ENCODE peak calls at places on chromosomes 16 and 17, in four cellular contexts. Y is neuronal stem cell, J is H1, K is trophoblast cell. M is an unnamed sample.

GRCh38 chr17:77131919-77132318 is 8.8 kb upstream of the SEC14L1 start:
- DNase-seq in Y (no peak), J (no peak), K (peak), M (peak)

GRCh38 chr17:34201225-34201624 is 53.9 kb upstream of the CCL2 start:
- DNase-seq in Y (no peak), J (no peak), K (no peak), M (no peak)

GRCh38 chr16:30041841-30042240 is 10.8 kb upstream of the TLCD3B start:
- DNase-seq in Y (no peak), J (no peak), K (no peak), M (peak)

GRCh38 chr17:19448341-19449268 is 37.6 kb downstream of the RNF112 start:
- DNase-seq in Y (no peak), J (no peak), K (peak), M (peak)

GRCh38 chr17:31533546-31534155 is 142.2 kb downstream of the RAB11FIP4 start:
- DNase-seq in Y (peak), J (peak), K (peak), M (peak)

GRCh38 chr17:34370997-34371395 is 8.0 kb upstream of the CCL1 start:
- DNase-seq in Y (no peak), J (no peak), K (no peak), M (no peak)

GRCh38 chr17:75064867-75065561 is 18.0 kb downstream of the KCTD2 start:
- DNase-seq in Y (no peak), J (no peak), K (no peak), M (no peak)

GRCh38 chr17:73516356-73516755 is 127.9 kb downstream of the SDK2 start:
- DNase-seq in Y (no peak), J (no peak), K (no peak), M (no peak)

GRCh38 chr17:51120357-51120738 is 320 bp downstream of the SPAG9 start:
- DNase-seq in Y (no peak), J (no peak), K (peak), M (no peak)

GRCh38 chr17:7204335-7204734 is 15.3 kb downstream of the DLG4 start:
- DNase-seq in Y (no peak), J (no peak), K (no peak), M (no peak)

GRCh38 chr17:927611-928461 is 51.7 kb downstream of the NXN start:
- DNase-seq in Y (no peak), J (no peak), K (peak), M (peak)

GRCh38 chr17:2337152-2337810 is at the start of gene SGSM2:
- DNase-seq in Y (peak), J (no peak), K (no peak), M (peak)

GRCh38 chr16:65889533-65889966 is 476.9 kb upstream of the CDH5 start:
- DNase-seq in Y (no peak), J (no peak), K (no peak), M (no peak)

GRCh38 chr16:31085371-31085770 is 3.4 kb downstream of the PRSS53 start:
- DNase-seq in Y (no peak), J (no peak), K (no peak), M (no peak)

GRCh38 chr16:2774161-2774891 is 2.8 kb downstream of the ELOB start:
- DNase-seq in Y (no peak), J (no peak), K (no peak), M (no peak)

GRCh38 chr16:85626191-85626951 is 13.2 kb downstream of the GSE1 start:
- DNase-seq in Y (peak), J (peak), K (no peak), M (peak)

GRCh38 chr17:38706625-38707298 is 1.7 kb downstream of the MLLT6 start:
- DNase-seq in Y (no peak), J (peak), K (peak), M (peak)

GRCh38 chr17:41909088-41909487 is 9.7 kb downstream of the ACLY start:
- DNase-seq in Y (no peak), J (no peak), K (no peak), M (no peak)

GRCh38 chr16:3788711-3789374 is 71.5 kb upstream of the TRAP1 start:
- DNase-seq in Y (no peak), J (no peak), K (no peak), M (no peak)

GRCh38 chr16:11181889-11182279 is 74.1 kb downstream of the SOCS1 start:
- DNase-seq in Y (no peak), J (no peak), K (no peak), M (no peak)

GRCh38 chr16:83205896-83206295 is 579.1 kb downstream of the CDH13 start:
- DNase-seq in Y (no peak), J (no peak), K (no peak), M (no peak)

GRCh38 chr16:11386791-11387546 is 41.7 kb downstream of the RMI2 start:
- DNase-seq in Y (peak), J (peak), K (no peak), M (peak)

GRCh38 chr17:72145972-72146755 is 25.3 kb downstream of the SOX9 start:
- DNase-seq in Y (no peak), J (no peak), K (no peak), M (no peak)

GRCh38 chr17:77364941-77365583 is 224.3 kb downstream of the SEC14L1 start:
- DNase-seq in Y (no peak), J (no peak), K (no peak), M (no peak)

GRCh38 chr17:41415833-41416335 is 8.5 kb downstream of the KRT37 start:
- DNase-seq in Y (no peak), J (no peak), K (peak), M (peak)

GRCh38 chr17:62963296-62963695 is 2.7 kb upstream of the TANC2 start:
- DNase-seq in Y (no peak), J (no peak), K (peak), M (peak)

GRCh38 chr17:52027620-52028019 is 130.9 kb downstream of the CA10 start:
- DNase-seq in Y (no peak), J (no peak), K (peak), M (peak)

GRCh38 chr17:45256114-45256966 is 5.6 kb downstream of the SPATA32 start:
- DNase-seq in Y (no peak), J (no peak), K (no peak), M (no peak)

GRCh38 chr17:9072626-9073339 is 51.5 kb downstream of the NTN1 start:
- DNase-seq in Y (no peak), J (no peak), K (no peak), M (no peak)

DNA sequence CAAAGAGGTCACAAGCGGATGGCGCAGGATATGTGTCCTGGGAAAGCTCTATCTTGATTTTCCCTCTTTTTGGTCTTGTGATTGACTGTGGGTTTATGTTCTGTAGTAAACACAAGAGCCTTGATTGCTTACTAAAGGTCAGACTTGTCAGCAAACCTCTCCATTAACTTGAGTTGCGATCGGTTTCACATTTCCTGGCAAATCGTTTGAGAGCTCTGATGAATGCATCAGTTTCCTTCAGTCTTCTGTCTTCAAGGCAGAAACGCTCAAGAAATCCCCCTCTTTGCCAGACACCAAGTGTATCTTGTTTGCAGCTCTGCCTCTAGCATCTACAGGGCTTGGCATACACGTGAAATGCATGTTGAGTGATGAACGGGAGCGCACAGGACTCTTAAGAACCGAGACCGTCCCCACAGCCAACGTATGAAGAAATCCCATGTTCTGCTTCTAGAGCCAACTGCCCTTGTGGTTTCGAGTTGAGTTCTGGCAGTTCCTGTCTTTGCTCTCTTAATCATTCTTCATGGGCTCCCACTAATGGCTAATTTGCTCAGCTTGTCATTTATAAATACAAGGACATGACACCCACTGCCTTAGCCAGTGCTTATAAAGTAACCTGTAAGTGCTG is 143.3 kb downstream of the PITPNC1 start:
- DNase-seq in Y (no peak), J (no peak), K (no peak), M (peak)
- H2BK12ac ChIP-seq in Y (no peak), J (peak), K (no peak), M (no peak)

GRCh38 chr16:51067352-51067751 is 83.7 kb downstream of the SALL1 start:
- DNase-seq in Y (no peak), J (no peak), K (no peak), M (no peak)

DNA sequence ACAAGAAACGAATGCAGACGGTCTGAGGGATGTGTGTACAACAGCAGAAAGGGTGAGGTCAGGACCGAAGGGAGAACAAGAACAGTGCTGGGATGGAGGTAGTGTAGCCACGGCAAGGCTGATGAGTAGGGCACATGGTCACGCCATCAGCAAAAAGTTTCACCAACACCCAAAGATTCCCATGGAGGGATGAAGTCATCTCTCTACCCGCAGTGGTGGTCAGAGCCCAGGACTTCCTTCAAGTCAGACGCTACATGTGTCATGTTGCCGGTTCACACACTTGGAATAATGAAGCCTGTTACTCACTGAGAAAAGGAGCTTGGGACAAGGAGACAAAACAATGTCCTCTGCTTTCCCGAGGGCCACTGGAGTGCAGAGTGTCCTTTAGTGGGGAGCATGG is 79.7 kb downstream of the SALL1 start:
- DNase-seq in Y (no peak), J (no peak), K (no peak), M (no peak)
- H2AFZ ChIP-seq in Y (no peak), J (no peak), K (no peak), M (no peak)

GRCh38 chr17:27646232-27646631 is 15.2 kb downstream of the LGALS9 start:
- DNase-seq in Y (no peak), J (no peak), K (no peak), M (no peak)
- H3K4me3 ChIP-seq in Y (no peak), J (no peak), K (no peak), M (no peak)

GRCh38 chr16:70523621-70524405 is at the start of gene SF3B3:
- DNase-seq in Y (peak), J (peak), K (peak), M (peak)
- H2BK12ac ChIP-seq in Y (no peak), J (no peak), K (no peak), M (no peak)

M was measured in mesenchymal stem cell.